ENCODE peak calls at places on chromosomes 7 and 10, in ten cellular contexts. W is esophagus muscularis mucosa, D is testis, H is ovary, M is HCT116, T is gastrocnemius medialis, S is A549, Q is endothelial cell of umbilical vein, Z is suprapubic skin, X is IMR-90. C is an unnamed sample.

GRCh38 chr10:79424221-79425073 is 21.0 kb downstream of the ZCCHC24 start:
- DNase-seq in Q (no peak), M (no peak), X (peak; percentile 52), Z (no peak), D (peak; percentile 71), W (no peak), T (peak; percentile 92), S (no peak), H (peak; percentile 75), C (peak; percentile 84)

GRCh38 chr10:5443429-5443828 is 31.1 kb downstream of the NET1 start:
- DNase-seq in Z (no peak), D (no peak), T (no peak), Q (no peak), H (no peak), S (no peak), X (no peak), W (no peak), M (no peak), C (no peak)

GRCh38 chr7:27066148-27066547 is 29.7 kb downstream of the HOXA1 start:
- DNase-seq in Q (peak; percentile 69), H (no peak), M (no peak), D (no peak), S (no peak), Z (no peak), T (no peak), W (no peak), X (peak; percentile 28), C (no peak)

GRCh38 chr7:124457841-124458240 is 307.8 kb downstream of the GPR37 start:
- DNase-seq in T (no peak), M (no peak), W (no peak), S (no peak), D (no peak), Z (no peak), Q (no peak), X (peak; percentile 70), H (no peak), C (no peak)

GRCh38 chr10:116211682-116212081 is 61.3 kb downstream of the GFRA1 start:
- DNase-seq in M (no peak), H (no peak), T (no peak), X (peak; percentile 91), D (no peak), S (no peak), Q (no peak), Z (no peak), W (no peak), C (no peak)

GRCh38 chr10:102627446-102628293 is 16.6 kb upstream of the TRIM8 start:
- DNase-seq in T (no peak), H (peak; percentile 63), D (no peak), W (no peak), Q (peak; percentile 81), Z (no peak), M (no peak), X (peak; percentile 78), S (peak; percentile 37), C (peak; percentile 73)

GRCh38 chr10:58919927-58920654 is 256.4 kb upstream of the PHYHIPL start:
- DNase-seq in S (peak; percentile 72), Z (no peak), X (peak; percentile 54), H (no peak), W (no peak), T (no peak), M (peak; percentile 94), Q (no peak), D (no peak), C (no peak)

GRCh38 chr7:45575501-45576248 is 1.5 kb downstream of the ADCY1 start:
- DNase-seq in T (no peak), M (no peak), Q (no peak), Z (peak; percentile 75), X (no peak), W (no peak), S (no peak), D (no peak), H (no peak), C (peak; percentile 35)

GRCh38 chr10:113068178-113068890 is 118.3 kb downstream of the TCF7L2 start:
- DNase-seq in T (no peak), M (no peak), W (no peak), S (no peak), D (no peak), H (no peak), Z (no peak), Q (no peak), X (no peak), C (peak; percentile 38)

GRCh38 chr10:68992721-68993440 is 4.3 kb downstream of the KIFBP start:
- DNase-seq in Q (no peak), D (peak; percentile 76), S (no peak), X (peak; percentile 97), H (peak; percentile 68), M (no peak), T (peak; percentile 32), W (peak; percentile 91), Z (no peak), C (peak; percentile 74)

DNA sequence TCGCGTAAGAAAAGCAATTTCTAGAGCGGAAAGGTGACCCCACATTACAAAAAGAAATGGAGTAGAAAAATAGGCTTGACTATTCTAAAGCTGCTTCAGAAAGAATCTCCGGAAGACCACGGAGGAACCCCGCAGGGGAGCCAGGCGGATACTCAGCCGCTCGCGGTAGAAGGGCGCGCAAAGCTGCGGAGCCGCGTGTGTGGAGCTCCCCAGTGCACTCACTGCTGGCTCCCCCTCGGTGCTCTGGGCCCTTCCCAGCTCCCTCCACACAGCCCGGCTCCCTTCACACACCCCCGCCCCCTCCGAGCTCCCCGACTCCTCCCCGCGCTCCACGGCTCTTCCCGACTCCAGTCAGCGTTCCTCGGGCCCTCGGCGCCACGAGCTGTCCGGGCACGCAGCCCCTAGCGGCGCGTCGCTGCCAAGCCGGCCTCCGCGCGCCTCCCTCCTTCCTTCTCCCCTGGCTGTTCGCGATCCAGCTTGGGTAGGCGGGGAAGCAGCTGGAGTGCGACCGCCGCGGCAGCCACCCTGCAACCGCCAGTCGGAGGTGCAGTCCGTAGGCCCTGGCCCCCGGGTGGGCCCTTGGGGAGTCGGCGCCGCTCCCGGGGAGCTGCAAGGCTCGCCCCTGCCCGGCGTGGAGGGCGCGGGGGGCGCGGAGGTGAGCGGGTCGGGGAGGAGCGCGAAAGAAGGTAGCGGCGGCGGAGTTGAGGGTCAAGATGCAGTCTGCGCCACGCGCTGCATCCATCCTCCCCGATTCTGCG is at the start of gene STEAP2:
- DNase-seq in X (peak; percentile 85), H (peak; percentile 94), Q (peak; percentile 94), T (peak; percentile 26), S (peak; percentile 94), Z (peak; percentile 94), W (peak; percentile 96), M (peak; percentile 82), D (peak; percentile 84), C (peak; percentile 98)
- TF ChIP-seq POLR2A in X (no peak), H (peak; percentile 89), Q (peak; percentile 65), T (no peak), S (peak; percentile 65), Z (no peak), W (peak; percentile 52), M (no peak), D (no peak), C (peak; percentile 69)

GRCh38 chr7:112005205-112005604 is 201.0 kb downstream of the DOCK4 start:
- DNase-seq in H (no peak), D (no peak), T (no peak), W (no peak), Z (no peak), Q (peak; percentile 68), S (no peak), M (no peak), X (no peak), C (no peak)
- H3K4me3 ChIP-seq in H (no peak overlapping the region), D (no peak overlapping the region), T (no peak overlapping the region), W (no peak overlapping the region), Z (no peak overlapping the region), Q (no peak overlapping the region), S (no peak overlapping the region), M (no peak overlapping the region), X (no peak overlapping the region), C (no peak overlapping the region)

GRCh38 chr10:89327803-89328441 is at the start of gene IFIT3:
- DNase-seq in H (peak; percentile 65), M (peak; percentile 44), W (no peak), T (peak; percentile 61), Z (peak; percentile 80), S (peak; percentile 77), X (peak; percentile 96), Q (peak; percentile 95), D (peak; percentile 73), C (peak; percentile 85)

GRCh38 chr10:89337493-89337892 is 9.7 kb downstream of the IFIT3 start:
- DNase-seq in X (peak; percentile 73), D (no peak), Z (no peak), W (no peak), T (peak; percentile 35), S (peak; percentile 13), M (peak; percentile 23), H (no peak), Q (peak; percentile 26), C (no peak)

GRCh38 chr10:89330537-89330936 is 2.7 kb downstream of the IFIT3 start:
- DNase-seq in D (no peak), Z (no peak), M (no peak), T (no peak), X (no peak), Q (no peak), W (no peak), S (no peak), H (no peak), C (no peak)

GRCh38 chr10:89332718-89333281 is 5.0 kb downstream of the IFIT3 start:
- DNase-seq in T (no peak), D (no peak), Z (no peak), W (no peak), Q (no peak), S (no peak), M (no peak), H (no peak), X (no peak), C (no peak)

DNA sequence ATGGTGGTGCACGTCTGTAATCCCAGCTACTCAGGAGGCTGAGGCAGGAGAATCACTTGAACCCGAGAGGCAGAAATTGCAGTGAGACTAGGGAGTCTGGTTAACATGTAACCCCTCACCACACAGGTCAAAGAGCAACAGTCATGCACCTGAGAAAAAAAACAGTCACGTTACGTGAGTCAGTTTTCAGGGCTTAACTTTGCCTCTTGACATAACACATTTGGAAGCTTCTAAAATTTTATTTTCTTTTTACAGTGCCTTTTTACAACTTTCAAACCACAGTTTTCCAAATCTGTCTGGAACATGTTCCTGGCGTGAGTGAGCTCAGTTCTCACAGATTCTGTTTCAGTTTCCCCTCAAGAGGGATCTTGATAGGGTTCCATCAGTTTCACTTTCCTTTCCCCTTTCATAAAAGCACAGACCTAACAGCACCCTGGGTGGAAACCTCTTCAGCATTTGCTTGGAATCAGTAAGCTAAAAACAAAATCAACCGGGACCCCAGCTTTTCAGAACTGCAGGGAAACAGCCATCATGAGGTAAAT is 4.4 kb downstream of the IFIT3 start:
- DNase-seq in M (no peak), D (peak; percentile 28), X (peak; percentile 78), Q (peak; percentile 60), T (no peak), W (no peak), S (no peak), H (no peak), Z (no peak), C (no peak)
- TF ChIP-seq POLR2A in M (no peak), D (no peak), X (no peak), Q (no peak), T (no peak), W (no peak), S (no peak), H (no peak), Z (no peak), C (no peak)

DNA sequence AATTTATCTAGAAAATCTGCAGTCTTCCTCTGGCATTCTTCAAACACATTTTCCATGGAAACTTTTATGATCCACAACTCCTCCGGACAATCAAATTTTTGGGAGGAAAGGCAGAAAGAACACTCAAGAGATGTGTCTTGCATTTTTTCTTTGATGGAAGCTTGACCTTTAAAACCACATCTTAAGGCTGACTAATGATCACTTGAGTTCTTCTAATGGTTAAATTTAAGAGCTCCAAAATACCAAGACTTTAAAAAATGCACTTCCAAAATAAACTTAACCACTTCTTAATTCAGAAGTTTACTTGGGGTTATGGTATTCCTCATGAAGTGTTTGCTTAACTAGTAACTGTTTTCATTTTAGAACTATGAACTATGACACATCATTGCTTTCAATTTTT is 43.3 kb downstream of the ETV1 start:
- DNase-seq in Z (no peak), S (no peak), Q (no peak), M (no peak), D (no peak), W (no peak), T (no peak), X (peak; percentile 65), H (no peak), C (no peak)
- H3K4me3 ChIP-seq in Z (no peak overlapping the region), S (no peak overlapping the region), Q (no peak overlapping the region), M (no peak overlapping the region), D (no peak overlapping the region), W (no peak overlapping the region), T (no peak overlapping the region), X (no peak overlapping the region), H (no peak overlapping the region), C (no peak overlapping the region)